ENCODE peak calls at places on chromosomes 2 and 18, in six cellular contexts. C is pancreas, N is sigmoid colon, X is fibroblast of lung, T is mesendoderm, Y is GM12878. J is an unnamed sample.

GRCh38 chr2:39568116-39568515 is 97.6 kb upstream of the TMEM178A start:
- DNase-seq in C (no peak), N (no peak), X (no peak), T (no peak), Y (no peak), J (no peak)

GRCh38 chr2:119288576-119288975 is 64.9 kb downstream of the STEAP3 start:
- DNase-seq in C (no peak), N (no peak), X (no peak), T (no peak), Y (no peak), J (no peak)

GRCh38 chr18:3526421-3527354 is 76.7 kb downstream of the TGIF1 start:
- DNase-seq in C (no peak), N (no peak), X (peak; percentile 86), T (peak; percentile 84), Y (peak; percentile 35), J (no peak)

GRCh38 chr18:11470941-11471340 is 138.5 kb upstream of the SLC35G4 start:
- DNase-seq in C (no peak), N (no peak), X (no peak), T (no peak), Y (no peak), J (no peak)

GRCh38 chr2:10834300-10834699 is 21.7 kb upstream of the PDIA6 start:
- DNase-seq in C (no peak), N (no peak), X (peak; percentile 32), T (no peak), Y (no peak), J (no peak)

GRCh38 chr2:28325567-28326468 is 66.8 kb upstream of the FOSL2 start:
- DNase-seq in C (no peak), N (peak; percentile 53), X (peak; percentile 62), T (no peak), Y (peak; percentile 25), J (no peak)

GRCh38 chr2:137383391-137383790 is 580.9 kb upstream of the HNMT start:
- DNase-seq in C (no peak), N (no peak), X (no peak), T (peak; percentile 57), Y (no peak), J (no peak)

GRCh38 chr2:230410263-230410662 is 5.7 kb upstream of the SP100 start:
- DNase-seq in C (no peak), N (no peak), X (no peak), T (no peak), Y (no peak), J (no peak)

GRCh38 chr18:48166971-48167370 is 236.5 kb upstream of the SMAD2 start:
- DNase-seq in C (no peak), N (no peak), X (no peak), T (no peak), Y (no peak), J (no peak)

GRCh38 chr2:33457588-33458247 is 18.7 kb upstream of the RASGRP3 start:
- DNase-seq in C (peak; percentile 66), N (peak; percentile 70), X (peak; percentile 27), T (peak; percentile 77), Y (no peak), J (no peak)

GRCh38 chr2:69096326-69097095 is 83.5 kb downstream of the ANTXR1 start:
- DNase-seq in C (no peak), N (no peak), X (no peak), T (no peak), Y (no peak), J (no peak)

GRCh38 chr2:110999626-111000025 is 121.1 kb upstream of the BCL2L11 start:
- DNase-seq in C (no peak), N (no peak), X (no peak), T (no peak), Y (no peak), J (no peak)

GRCh38 chr2:213251618-213252017 is 32.6 kb upstream of the SPAG16 start:
- DNase-seq in C (no peak), N (no peak), X (peak; percentile 67), T (peak; percentile 84), Y (no peak), J (peak; percentile 80)

GRCh38 chr2:60899892-60900249 is 18.5 kb downstream of the REL start:
- DNase-seq in C (no peak), N (no peak), X (no peak), T (no peak), Y (no peak), J (no peak)

GRCh38 chr2:130388221-130388907 is 32.5 kb downstream of the PTPN18 start:
- DNase-seq in C (no peak), N (peak; percentile 34), X (peak; percentile 19), T (no peak), Y (no peak), J (no peak)

GRCh38 chr2:173339807-173340206 is 14.9 kb upstream of the CDCA7 start:
- DNase-seq in C (no peak), N (no peak), X (no peak), T (no peak), Y (no peak), J (no peak)

DNA sequence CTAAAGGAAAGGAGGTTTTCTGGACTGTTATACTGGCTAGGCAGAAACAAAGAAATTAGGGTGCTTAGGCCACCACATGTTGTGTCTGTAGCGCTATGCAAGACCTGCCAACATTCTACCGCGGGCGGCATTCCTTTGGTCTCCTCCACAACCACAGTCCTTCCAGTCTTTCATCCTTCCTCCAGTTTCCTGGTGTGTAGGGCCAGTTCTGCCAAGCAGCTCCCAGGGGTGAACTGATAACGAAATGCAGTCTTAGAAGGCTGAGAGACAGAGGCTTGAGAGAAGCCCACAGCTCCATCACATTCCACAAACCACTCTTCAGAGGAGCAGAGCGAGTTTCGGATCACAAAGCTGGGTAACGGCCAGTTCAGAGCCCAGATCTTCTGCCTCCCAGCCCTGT is 19.5 kb upstream of the CXXC1 start:
- DNase-seq in C (peak; percentile 20), N (no peak), X (peak; percentile 91), T (peak; percentile 38), Y (no peak), J (no peak)
- H3K4me3 ChIP-seq in C (no peak overlapping the region), N (peak overlapping the region; percentile 52), X (no peak overlapping the region), T (no peak overlapping the region), Y (peak overlapping the region; percentile 40), J (no peak overlapping the region)

DNA sequence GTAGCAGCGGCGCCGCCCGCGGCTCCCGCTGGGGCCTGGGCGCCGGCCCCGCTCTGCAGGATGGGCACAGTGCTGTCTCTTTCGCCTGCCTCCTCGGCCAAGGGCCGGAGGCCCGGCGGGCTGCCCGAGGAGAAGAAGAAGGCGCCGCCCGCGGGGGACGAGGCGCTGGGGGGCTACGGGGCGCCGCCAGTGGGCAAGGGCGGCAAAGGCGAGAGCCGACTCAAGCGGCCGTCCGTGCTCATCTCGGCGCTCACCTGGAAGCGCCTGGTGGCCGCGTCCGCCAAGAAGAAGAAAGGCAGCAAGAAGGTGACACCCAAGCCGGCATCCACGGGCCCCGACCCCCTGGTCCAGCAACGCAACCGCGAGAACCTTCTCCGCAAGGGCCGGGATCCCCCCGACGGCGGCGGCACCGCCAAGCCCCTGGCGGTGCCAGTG is 312 bp downstream of the CDK5R2 start:
- DNase-seq in C (no peak), N (no peak), X (no peak), T (peak; percentile 13), Y (no peak), J (no peak)
- H3K4me3 ChIP-seq in C (peak overlapping the region; percentile 16), N (peak overlapping the region; percentile 45), X (no peak overlapping the region), T (no peak overlapping the region), Y (peak overlapping the region; percentile 64), J (peak overlapping the region; percentile 38)

GRCh38 chr2:46308629-46309028 is 11.4 kb downstream of the EPAS1 start:
- DNase-seq in C (no peak), N (no peak), X (no peak), T (no peak), Y (no peak), J (no peak)
- H3K4me3 ChIP-seq in C (no peak overlapping the region), N (no peak overlapping the region), X (no peak overlapping the region), T (no peak overlapping the region), Y (no peak overlapping the region), J (no peak overlapping the region)

DNA sequence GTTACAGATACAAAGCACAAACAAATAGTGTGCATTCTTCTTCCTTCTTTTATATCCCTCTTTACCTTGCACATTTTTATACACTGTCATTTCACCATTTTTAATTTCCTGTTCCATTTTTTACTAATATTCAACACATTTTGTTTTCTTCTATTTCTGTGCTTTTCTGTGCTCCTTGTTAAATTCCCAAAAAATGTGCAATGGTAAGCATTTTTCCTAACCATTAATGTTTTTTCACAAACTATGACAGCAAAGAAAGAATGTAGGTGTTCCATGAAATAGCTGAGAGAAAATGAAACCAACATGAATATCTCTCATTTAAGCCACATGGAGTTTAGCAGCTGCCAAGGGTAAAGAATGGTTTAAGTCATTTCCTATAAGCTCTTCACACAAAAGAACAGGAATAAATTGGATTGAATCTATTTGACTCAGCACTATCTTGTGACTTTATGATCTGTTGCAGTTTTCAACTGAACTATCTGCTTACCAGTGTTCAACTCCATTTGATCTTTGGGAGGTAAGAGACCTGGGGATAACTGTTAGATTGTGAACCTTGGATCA is 145.7 kb upstream of the CDH19 start:
- DNase-seq in C (no peak), N (no peak), X (peak; percentile 17), T (no peak), Y (no peak), J (no peak)
- H3K4me3 ChIP-seq in C (no peak overlapping the region), N (no peak overlapping the region), X (no peak overlapping the region), T (no peak overlapping the region), Y (no peak overlapping the region), J (no peak overlapping the region)

DNA sequence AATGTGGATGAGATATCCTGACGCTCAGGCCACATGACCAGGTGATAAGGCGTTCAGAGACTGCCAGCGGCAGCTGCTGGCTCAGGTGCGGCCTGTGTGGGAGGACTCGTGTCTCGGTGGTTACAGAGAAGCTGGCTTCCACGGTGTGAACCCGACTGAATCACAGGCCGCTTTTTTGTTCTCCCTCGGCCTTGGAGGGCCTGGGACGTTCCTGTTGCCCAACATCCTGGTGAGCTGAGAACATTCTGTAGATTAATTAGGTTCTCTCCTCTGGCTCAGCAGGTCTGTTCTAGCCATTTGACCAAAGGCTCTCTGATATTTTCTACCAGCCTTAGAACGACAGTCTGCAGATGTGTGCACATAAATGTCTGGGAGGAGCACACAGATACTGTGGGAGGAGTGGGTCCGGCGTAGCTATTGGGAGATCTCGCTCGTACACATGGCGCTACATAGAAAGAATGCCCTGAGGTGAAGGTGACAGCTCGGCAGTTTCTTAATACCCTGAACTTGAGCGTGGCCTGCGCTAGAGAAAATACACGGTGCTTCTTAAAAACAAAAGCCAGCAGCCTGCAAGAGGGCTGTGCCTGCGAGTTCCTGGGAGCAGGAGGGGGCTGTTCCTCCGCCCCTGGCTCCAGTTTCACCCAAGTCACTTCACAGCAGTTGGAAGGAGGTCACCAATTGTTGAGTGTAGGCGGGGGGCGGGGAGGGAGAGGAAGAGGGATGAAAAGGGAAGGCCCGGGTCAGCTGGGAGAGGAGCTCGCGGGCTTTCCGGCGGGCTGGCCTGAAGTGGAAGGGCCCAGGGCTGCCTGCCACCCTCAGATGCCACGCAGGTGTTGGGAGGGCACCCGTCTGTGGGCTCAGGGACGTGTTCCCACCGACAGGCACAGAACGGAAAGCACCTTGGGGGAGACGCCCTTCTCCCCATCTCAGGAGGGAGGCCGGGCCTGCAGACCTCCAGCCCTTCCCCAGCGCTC is 124.6 kb upstream of the ZNF516 start:
- DNase-seq in C (peak; percentile 77), N (peak; percentile 86), X (peak; percentile 88), T (peak; percentile 78), Y (no peak), J (peak; percentile 88)
- H3K4me3 ChIP-seq in C (no peak overlapping the region), N (peak overlapping the region; percentile 50), X (no peak overlapping the region), T (peak overlapping the region; percentile 22), Y (no peak overlapping the region), J (no peak overlapping the region)

J was measured in HAP-1.